ENCODE peak calls at places on chromosomes 4 and X, in ten cellular contexts. C is HFF-Myc, S is tibial artery, P is astrocyte of the spinal cord, T is GM13976, N is dorsolateral prefrontal cortex, M is fibroblast of mammary gland, A is body of pancreas, U is prostate gland, K is progenitor cell of endocrine pancreas. V is an unnamed sample.

GRCh38 chr4:2064276-2064991 is 5.3 kb downstream of the NAT8L start:
- DNase-seq in C (no peak), S (no peak), P (no peak), T (no peak), N (no peak), M (no peak), A (no peak), U (no peak), K (no peak), V (no peak)

GRCh38 chr4:26140150-26140898 is 180.5 kb upstream of the RBPJ start:
- DNase-seq in C (no peak), S (no peak), P (peak; percentile 69), T (no peak), N (no peak), M (peak; percentile 57), A (no peak), U (peak; percentile 40), K (no peak), V (no peak)

GRCh38 chr4:84856468-84856867 is 110.0 kb downstream of the WDFY3 start:
- DNase-seq in C (no peak), S (no peak), P (peak; percentile 24), T (no peak), N (no peak), M (no peak), A (no peak), U (no peak), K (no peak), V (no peak)

GRCh38 chrX:153725039-153725831 is 579 bp downstream of the ABCD1 start:
- DNase-seq in C (no peak), S (no peak), P (no peak), T (peak; percentile 47), N (no peak), M (no peak), A (peak; percentile 27), U (no peak), K (no peak), V (no peak)

GRCh38 chr4:128362760-128363159 is 75.1 kb upstream of the PGRMC2 start:
- DNase-seq in C (no peak), S (no peak), P (no peak), T (no peak), N (no peak), M (no peak), A (no peak), U (no peak), K (no peak), V (no peak)

GRCh38 chr4:187020681-187021080 is 297.0 kb upstream of the FAT1 start:
- DNase-seq in C (no peak), S (no peak), P (no peak), T (no peak), N (no peak), M (no peak), A (no peak), U (no peak), K (no peak), V (no peak)

GRCh38 chr4:134650461-134650860 is 448.9 kb upstream of the PABPC4L start:
- DNase-seq in C (no peak), S (no peak), P (no peak), T (no peak), N (no peak), M (no peak), A (no peak), U (no peak), K (no peak), V (no peak)

GRCh38 chrX:132834741-132835140 is 123.7 kb downstream of the HS6ST2 start:
- DNase-seq in C (no peak), S (no peak), P (no peak), T (no peak), N (no peak), M (no peak), A (no peak), U (no peak), K (no peak), V (no peak)

GRCh38 chr4:125677665-125678307 is 363.0 kb downstream of the FAT4 start:
- DNase-seq in C (no peak), S (no peak), P (no peak), T (no peak), N (no peak), M (no peak), A (no peak), U (no peak), K (no peak), V (no peak)

GRCh38 chrX:131521824-131522223 is 22.1 kb upstream of the OR13H1 start:
- DNase-seq in C (no peak), S (no peak), P (no peak), T (no peak), N (no peak), M (no peak), A (no peak), U (no peak), K (no peak), V (no peak)

GRCh38 chr4:113979157-113979972 is at the start of gene ARSJ:
- DNase-seq in C (peak; percentile 63), S (peak; percentile 46), P (peak; percentile 88), T (peak; percentile 27), N (peak; percentile 57), M (peak; percentile 88), A (peak; percentile 59), U (peak; percentile 62), K (peak; percentile 53), V (peak; percentile 65)

GRCh38 chr4:182443070-182443469 is 199.9 kb downstream of the TENM3 start:
- DNase-seq in C (no peak), S (no peak), P (no peak), T (no peak), N (no peak), M (no peak), A (no peak), U (no peak), K (no peak), V (no peak)
- TF ChIP-seq CTCF in C (no peak), S (no peak), P (peak; percentile 14), T (no peak), N (no peak), M (peak; percentile 4), A (no peak), U (no peak), K (no peak), V (no peak)

DNA sequence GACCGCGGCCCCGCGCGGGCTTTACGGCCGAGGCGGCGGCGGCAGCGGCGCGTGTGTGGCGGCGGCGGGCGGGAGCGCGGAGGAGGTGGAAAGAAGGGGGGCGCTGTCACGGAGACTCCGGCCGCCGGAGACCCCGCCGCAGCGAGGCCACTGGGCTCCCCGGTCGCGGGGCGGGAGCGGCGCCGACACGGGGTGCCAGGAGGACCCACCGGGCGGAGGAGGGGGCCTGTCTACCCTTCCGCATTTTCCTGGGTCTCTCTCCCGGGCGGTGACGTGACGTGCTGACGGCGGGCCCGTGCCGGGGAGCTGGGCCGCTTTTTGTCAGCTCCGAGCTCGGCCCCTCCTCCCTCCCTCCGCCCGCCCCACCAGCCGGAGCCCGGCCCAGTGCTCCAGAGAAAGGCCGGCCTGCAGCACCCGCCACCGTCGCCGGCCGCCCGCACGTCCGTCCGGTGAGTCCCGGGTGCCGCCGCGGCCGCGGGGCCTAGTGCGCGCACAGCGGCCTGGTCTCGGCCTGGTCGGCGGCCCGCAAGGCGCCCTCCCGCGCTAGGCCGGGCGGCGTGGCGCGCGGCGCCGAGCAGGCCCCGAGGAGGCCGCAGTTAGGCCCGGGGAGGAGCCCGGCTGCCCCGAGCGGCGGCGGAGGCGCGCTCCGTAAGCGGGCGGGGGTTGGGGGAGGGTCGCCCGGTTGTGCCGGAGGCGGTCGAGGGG is at the start of gene ZFX:
- DNase-seq in C (no peak), S (peak; percentile 37), P (peak; percentile 74), T (peak; percentile 58), N (peak; percentile 78), M (peak; percentile 57), A (peak; percentile 79), U (peak; percentile 9), K (peak; percentile 56), V (peak; percentile 40)
- TF ChIP-seq CTCF in C (no peak), S (no peak), P (peak; percentile 7), T (peak; percentile 19), N (peak; percentile 24), M (no peak), A (peak; percentile 6), U (no peak), K (no peak), V (no peak)

GRCh38 chr4:142416121-142416520 is 430.0 kb downstream of the INPP4B start:
- DNase-seq in C (no peak), S (no peak), P (peak; percentile 52), T (no peak), N (no peak), M (peak; percentile 77), A (no peak), U (no peak), K (no peak), V (no peak)

GRCh38 chr4:142418697-142419096 is 427.4 kb downstream of the INPP4B start:
- DNase-seq in C (no peak), S (no peak), P (no peak), T (no peak), N (no peak), M (no peak), A (no peak), U (no peak), K (no peak), V (no peak)

GRCh38 chr4:142414336-142414945 is 431.7 kb downstream of the INPP4B start:
- DNase-seq in C (no peak), S (no peak), P (no peak), T (no peak), N (no peak), M (no peak), A (no peak), U (no peak), K (no peak), V (no peak)

GRCh38 chr4:142419712-142420111 is 426.4 kb downstream of the INPP4B start:
- DNase-seq in C (no peak), S (no peak), P (no peak), T (no peak), N (no peak), M (no peak), A (no peak), U (no peak), K (no peak), V (no peak)

DNA sequence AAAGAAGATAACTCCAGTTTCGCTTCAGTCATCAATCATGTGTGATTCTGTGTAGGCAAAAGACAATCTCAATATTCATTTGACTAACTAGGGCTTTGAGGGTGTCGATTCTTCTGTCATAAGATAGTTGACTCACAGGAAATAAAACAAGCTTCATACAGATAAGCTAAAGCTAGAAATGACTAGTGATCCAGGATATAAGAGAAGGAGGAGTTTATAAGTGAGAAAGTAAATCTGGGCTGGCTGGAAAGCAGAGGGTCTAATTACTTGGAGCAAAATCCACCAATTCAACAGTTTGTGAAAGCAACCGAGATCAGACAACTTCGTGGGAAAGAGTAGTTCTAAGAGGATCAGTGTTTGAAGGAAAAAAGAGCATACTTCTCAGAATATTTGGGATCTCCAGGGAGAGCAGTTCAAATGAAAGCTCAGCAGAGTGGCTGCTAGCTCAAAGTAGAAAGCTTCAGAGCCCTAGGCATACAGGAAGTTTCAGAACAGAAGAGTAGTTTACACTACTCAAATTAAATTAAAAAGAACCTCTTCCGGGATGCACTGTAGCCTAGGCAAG is 429.3 kb downstream of the INPP4B start:
- DNase-seq in C (no peak), S (no peak), P (no peak), T (no peak), N (no peak), M (peak; percentile 38), A (no peak), U (no peak), K (no peak), V (no peak)
- TF ChIP-seq CTCF in C (no peak), S (no peak), P (no peak), T (no peak), N (no peak), M (no peak), A (no peak), U (no peak), K (no peak), V (no peak)

DNA sequence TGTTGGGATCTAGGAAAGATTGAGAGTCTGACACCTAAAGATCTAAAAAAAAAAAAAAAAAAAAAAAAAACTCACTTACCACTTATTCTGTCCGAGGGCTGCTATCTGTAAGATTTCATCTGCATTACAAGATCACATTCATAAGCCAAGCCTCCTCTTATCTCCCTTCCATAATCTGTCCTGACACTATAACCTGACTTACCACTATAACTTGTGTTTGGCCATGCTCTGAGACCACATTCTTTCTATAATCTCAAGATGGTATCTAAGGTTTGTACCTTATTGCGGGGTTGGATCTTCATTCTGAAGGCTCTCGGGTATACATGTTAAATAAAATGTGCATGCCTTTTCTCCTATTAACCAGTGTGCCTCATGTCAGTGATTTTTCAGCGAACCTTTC is 144.4 kb downstream of the MAGEB17 start:
- DNase-seq in C (no peak), S (no peak), P (no peak), T (no peak), N (no peak), M (no peak), A (no peak), U (no peak), K (no peak), V (no peak)
- TF ChIP-seq CTCF in C (no peak), S (no peak), P (no peak), T (no peak), N (no peak), M (no peak), A (no peak), U (no peak), K (no peak), V (no peak)

V was measured in endothelial cell.